ENCODE peak calls at places on chromosomes 16 and 17, in seven cellular contexts. One of them, this sample, is unnamed. For H3K9me2 and H3K4me1, the result is how much of the 10 kb centered on the place peaks cover.

GRCh38 chr17:48023408-48024148 is 14.0 kb downstream of the COPZ2 start:
- DNase-seq in HCT116: peak
- DNase-seq in MM.1S: peak
- DNase-seq in PC-3: peak
- DNase-seq in GM23338: peak
- DNase-seq in PC-9: peak
- DNase-seq in hepatocyte: peak
- DNase-seq in this sample: peak

GRCh38 chr17:81837641-81838040 is 2.8 kb upstream of the PPP1R27 start:
- DNase-seq in HCT116: no peak
- DNase-seq in MM.1S: no peak
- DNase-seq in PC-3: no peak
- DNase-seq in GM23338: no peak
- DNase-seq in PC-9: no peak
- DNase-seq in hepatocyte: no peak
- DNase-seq in this sample: peak

GRCh38 chr16:86099326-86099725 is 200.4 kb downstream of the IRF8 start:
- DNase-seq in HCT116: no peak
- DNase-seq in MM.1S: no peak
- DNase-seq in PC-3: no peak
- DNase-seq in GM23338: no peak
- DNase-seq in PC-9: no peak
- DNase-seq in hepatocyte: no peak
- DNase-seq in this sample: no peak

GRCh38 chr17:19867654-19868395 is at the start of gene ULK2:
- DNase-seq in HCT116: peak
- DNase-seq in MM.1S: peak
- DNase-seq in PC-3: peak
- DNase-seq in GM23338: peak
- DNase-seq in PC-9: peak
- DNase-seq in hepatocyte: peak
- DNase-seq in this sample: peak

GRCh38 chr17:14715531-14715930 is 414.6 kb downstream of the HS3ST3B1 start:
- DNase-seq in HCT116: no peak
- DNase-seq in MM.1S: no peak
- DNase-seq in PC-3: no peak
- DNase-seq in GM23338: no peak
- DNase-seq in PC-9: no peak
- DNase-seq in hepatocyte: no peak
- DNase-seq in this sample: no peak

GRCh38 chr16:87951550-87952538 is 610 bp downstream of the BANP start:
- DNase-seq in HCT116: no peak
- DNase-seq in MM.1S: no peak
- DNase-seq in PC-3: no peak
- DNase-seq in GM23338: peak
- DNase-seq in PC-9: no peak
- DNase-seq in hepatocyte: peak
- DNase-seq in this sample: peak

GRCh38 chr16:78770353-78771091 is 671.1 kb downstream of the WWOX start:
- DNase-seq in HCT116: no peak
- DNase-seq in MM.1S: peak
- DNase-seq in PC-3: peak
- DNase-seq in GM23338: peak
- DNase-seq in PC-9: peak
- DNase-seq in hepatocyte: peak
- DNase-seq in this sample: peak

GRCh38 chr16:49150341-49150740 is 131.3 kb downstream of the CBLN1 start:
- DNase-seq in HCT116: no peak
- DNase-seq in MM.1S: no peak
- DNase-seq in PC-3: no peak
- DNase-seq in GM23338: no peak
- DNase-seq in PC-9: no peak
- DNase-seq in hepatocyte: no peak
- DNase-seq in this sample: no peak

GRCh38 chr17:29096094-29096493 is 53.2 kb downstream of the PIPOX start:
- DNase-seq in HCT116: no peak
- DNase-seq in MM.1S: no peak
- DNase-seq in PC-3: no peak
- DNase-seq in GM23338: no peak
- DNase-seq in PC-9: no peak
- DNase-seq in hepatocyte: no peak
- DNase-seq in this sample: no peak

GRCh38 chr17:7914771-7915610 is 1.1 kb downstream of the RNF227 start:
- DNase-seq in HCT116: no peak
- DNase-seq in MM.1S: no peak
- DNase-seq in PC-3: peak
- DNase-seq in GM23338: no peak
- DNase-seq in PC-9: no peak
- DNase-seq in hepatocyte: peak
- DNase-seq in this sample: peak

GRCh38 chr17:61641084-61641483 is 50.1 kb upstream of the NACA2 start:
- DNase-seq in HCT116: no peak
- DNase-seq in MM.1S: no peak
- DNase-seq in PC-3: no peak
- DNase-seq in GM23338: no peak
- DNase-seq in PC-9: no peak
- DNase-seq in hepatocyte: no peak
- DNase-seq in this sample: no peak
- H3K9me2 ChIP-seq in HCT116: under half
- H3K9me2 ChIP-seq in MM.1S: under half
- H3K9me2 ChIP-seq in PC-3: under half
- H3K9me2 ChIP-seq in GM23338: under half
- H3K9me2 ChIP-seq in PC-9: under half
- H3K9me2 ChIP-seq in hepatocyte: under half
- H3K9me2 ChIP-seq in this sample: under half

GRCh38 chr17:44384823-44385286 is 4.6 kb downstream of the ITGA2B start:
- DNase-seq in HCT116: no peak
- DNase-seq in MM.1S: no peak
- DNase-seq in PC-3: no peak
- DNase-seq in GM23338: peak
- DNase-seq in PC-9: no peak
- DNase-seq in hepatocyte: no peak
- DNase-seq in this sample: peak

GRCh38 chr17:44385287-44386181 is 3.9 kb downstream of the ITGA2B start:
- DNase-seq in HCT116: peak
- DNase-seq in MM.1S: peak
- DNase-seq in PC-3: peak
- DNase-seq in GM23338: peak
- DNase-seq in PC-9: peak
- DNase-seq in hepatocyte: peak
- DNase-seq in this sample: peak

GRCh38 chr17:44383363-44383762 is 6.1 kb downstream of the ITGA2B start:
- DNase-seq in HCT116: no peak
- DNase-seq in MM.1S: no peak
- DNase-seq in PC-3: no peak
- DNase-seq in GM23338: no peak
- DNase-seq in PC-9: no peak
- DNase-seq in hepatocyte: no peak
- DNase-seq in this sample: no peak

GRCh38 chr17:44383861-44384260 is 5.6 kb downstream of the ITGA2B start:
- DNase-seq in HCT116: no peak
- DNase-seq in MM.1S: no peak
- DNase-seq in PC-3: no peak
- DNase-seq in GM23338: no peak
- DNase-seq in PC-9: no peak
- DNase-seq in hepatocyte: no peak
- DNase-seq in this sample: no peak

DNA sequence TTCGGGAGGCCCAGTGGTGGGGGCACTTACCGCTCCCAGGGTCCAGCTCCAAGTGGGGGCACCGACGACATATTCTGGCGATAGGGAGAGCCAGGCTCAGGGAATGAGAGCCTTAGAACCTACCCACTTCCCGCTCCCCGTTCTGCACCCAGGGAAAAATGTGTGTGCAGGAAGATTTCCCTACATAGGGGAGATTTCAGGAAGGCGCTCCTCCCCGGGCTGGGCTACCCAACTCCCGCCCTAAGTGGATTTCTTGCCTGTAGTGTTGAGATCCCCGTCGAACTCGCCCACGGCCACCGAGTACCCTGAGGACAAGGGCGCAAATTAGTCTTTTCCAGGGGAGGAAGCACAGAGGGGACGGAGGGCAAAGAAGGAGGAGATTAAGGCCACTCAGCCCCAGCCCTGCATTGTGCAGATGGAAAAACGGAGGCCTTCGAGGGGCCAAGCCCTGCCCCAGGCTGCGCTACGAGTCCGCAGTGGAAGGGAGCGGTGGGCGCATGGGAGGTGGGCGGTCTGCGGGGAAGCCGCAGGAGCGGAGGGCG is 5.1 kb downstream of the ITGA2B start:
- DNase-seq in HCT116: no peak
- DNase-seq in MM.1S: no peak
- DNase-seq in PC-3: no peak
- DNase-seq in GM23338: no peak
- DNase-seq in PC-9: no peak
- DNase-seq in hepatocyte: no peak
- DNase-seq in this sample: no peak
- TF ChIP-seq EZH2 in HCT116: no peak
- TF ChIP-seq EZH2 in MM.1S: no peak
- TF ChIP-seq EZH2 in PC-3: no peak
- TF ChIP-seq EZH2 in GM23338: peak
- TF ChIP-seq EZH2 in PC-9: no peak
- TF ChIP-seq EZH2 in hepatocyte: no peak
- TF ChIP-seq EZH2 in this sample: no peak

GRCh38 chr17:492015-492399 is 139.4 kb upstream of the RPH3AL start:
- DNase-seq in HCT116: no peak
- DNase-seq in MM.1S: no peak
- DNase-seq in PC-3: no peak
- DNase-seq in GM23338: no peak
- DNase-seq in PC-9: no peak
- DNase-seq in hepatocyte: no peak
- DNase-seq in this sample: no peak

GRCh38 chr17:496761-497586 is 144.4 kb upstream of the RPH3AL start:
- DNase-seq in HCT116: no peak
- DNase-seq in MM.1S: peak
- DNase-seq in PC-3: no peak
- DNase-seq in GM23338: no peak
- DNase-seq in PC-9: no peak
- DNase-seq in hepatocyte: no peak
- DNase-seq in this sample: peak

GRCh38 chr17:497587-498034 is 145.0 kb upstream of the RPH3AL start:
- DNase-seq in HCT116: no peak
- DNase-seq in MM.1S: no peak
- DNase-seq in PC-3: no peak
- DNase-seq in GM23338: no peak
- DNase-seq in PC-9: no peak
- DNase-seq in hepatocyte: no peak
- DNase-seq in this sample: no peak

GRCh38 chr17:493666-494065 is 141.1 kb upstream of the RPH3AL start:
- DNase-seq in HCT116: no peak
- DNase-seq in MM.1S: no peak
- DNase-seq in PC-3: no peak
- DNase-seq in GM23338: no peak
- DNase-seq in PC-9: no peak
- DNase-seq in hepatocyte: no peak
- DNase-seq in this sample: no peak

GRCh38 chr17:494601-495195 is 142.1 kb upstream of the RPH3AL start:
- DNase-seq in HCT116: no peak
- DNase-seq in MM.1S: no peak
- DNase-seq in PC-3: no peak
- DNase-seq in GM23338: no peak
- DNase-seq in PC-9: no peak
- DNase-seq in hepatocyte: no peak
- DNase-seq in this sample: no peak
- H3K4me1 ChIP-seq in HCT116: under half
- H3K4me1 ChIP-seq in MM.1S: under half
- H3K4me1 ChIP-seq in PC-3: under half
- H3K4me1 ChIP-seq in GM23338: under half
- H3K4me1 ChIP-seq in PC-9: under half
- H3K4me1 ChIP-seq in hepatocyte: under half
- H3K4me1 ChIP-seq in this sample: under half

GRCh38 chr17:2034806-2035548 is 5.0 kb downstream of the DPH1 start:
- DNase-seq in HCT116: no peak
- DNase-seq in MM.1S: no peak
- DNase-seq in PC-3: no peak
- DNase-seq in GM23338: no peak
- DNase-seq in PC-9: no peak
- DNase-seq in hepatocyte: no peak
- DNase-seq in this sample: peak

GRCh38 chr17:2033128-2033527 is 3.2 kb downstream of the DPH1 start:
- DNase-seq in HCT116: no peak
- DNase-seq in MM.1S: no peak
- DNase-seq in PC-3: no peak
- DNase-seq in GM23338: no peak
- DNase-seq in PC-9: no peak
- DNase-seq in hepatocyte: no peak
- DNase-seq in this sample: peak

GRCh38 chr17:2034157-2034556 is 4.2 kb downstream of the DPH1 start:
- DNase-seq in HCT116: no peak
- DNase-seq in MM.1S: no peak
- DNase-seq in PC-3: no peak
- DNase-seq in GM23338: no peak
- DNase-seq in PC-9: no peak
- DNase-seq in hepatocyte: no peak
- DNase-seq in this sample: peak

GRCh38 chr17:2040219-2040827 is 1.5 kb upstream of the OVCA2 start:
- DNase-seq in HCT116: no peak
- DNase-seq in MM.1S: no peak
- DNase-seq in PC-3: no peak
- DNase-seq in GM23338: no peak
- DNase-seq in PC-9: no peak
- DNase-seq in hepatocyte: no peak
- DNase-seq in this sample: peak

DNA sequence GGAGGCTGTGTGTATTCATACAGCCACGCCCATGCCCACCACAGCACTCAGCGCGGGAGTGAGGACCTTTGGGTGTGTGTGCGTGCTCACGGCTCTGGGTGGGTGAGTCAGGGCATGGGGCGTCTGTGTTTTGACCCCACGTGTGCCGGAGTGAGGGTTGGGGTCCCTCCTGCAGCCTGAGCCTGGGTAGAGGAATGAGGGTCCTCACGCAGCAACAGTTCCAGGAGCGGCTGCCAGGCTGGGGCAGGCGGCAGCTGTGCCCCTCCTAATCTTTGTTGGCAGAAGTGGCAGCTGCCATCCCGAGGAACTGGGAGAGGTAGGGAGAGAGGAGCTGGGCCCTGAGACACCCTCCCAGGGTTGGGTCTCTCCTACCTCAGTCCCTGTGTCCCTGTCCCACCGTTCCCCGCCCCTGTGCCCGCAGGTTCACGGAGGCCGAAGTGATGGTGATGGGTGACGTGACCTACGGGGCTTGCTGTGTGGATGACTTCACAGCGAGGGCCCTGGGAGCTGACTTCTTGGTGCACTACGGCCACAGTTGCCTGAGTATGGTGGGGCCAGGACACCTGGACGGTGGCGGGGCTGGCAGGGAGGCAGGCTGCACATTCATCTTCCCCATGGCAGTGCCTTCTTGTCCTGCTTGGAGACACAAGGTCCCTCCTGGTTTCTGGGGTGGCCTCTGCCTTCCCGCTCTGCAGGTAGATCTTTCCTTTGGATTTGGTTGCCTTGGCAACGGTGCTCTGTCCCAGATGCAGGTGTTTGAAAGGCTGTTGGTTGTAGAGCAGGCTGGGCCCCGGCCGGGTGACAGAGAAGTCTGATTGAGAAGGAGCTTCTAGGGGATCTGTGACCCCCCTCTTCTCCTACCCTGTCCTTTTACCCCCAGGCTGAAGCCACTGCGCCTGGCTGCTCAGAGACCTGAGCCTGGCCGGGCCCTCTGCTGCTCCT is 5.9 kb downstream of the DPH1 start:
- DNase-seq in HCT116: no peak
- DNase-seq in MM.1S: no peak
- DNase-seq in PC-3: no peak
- DNase-seq in GM23338: no peak
- DNase-seq in PC-9: no peak
- DNase-seq in hepatocyte: no peak
- DNase-seq in this sample: no peak
- H3K9me2 ChIP-seq in HCT116: under half
- H3K9me2 ChIP-seq in MM.1S: under half
- H3K9me2 ChIP-seq in PC-3: under half
- H3K9me2 ChIP-seq in GM23338: under half
- H3K9me2 ChIP-seq in PC-9: under half
- H3K9me2 ChIP-seq in hepatocyte: under half
- H3K9me2 ChIP-seq in this sample: under half